ENCODE peak calls at places on chromosomes 16 and 17, in seven cellular contexts. One of them, this sample, is unnamed.

GRCh38 chr17:2215616-2216364 is 87.8 kb downstream of the SMG6 start:
- DNase-seq in A549: no peak
- DNase-seq in astrocyte of the cerebellum: peak
- DNase-seq in PC-3: no peak
- DNase-seq in AG04449: no peak
- DNase-seq in kidney epithelial cell: no peak
- DNase-seq in GM23338: peak
- DNase-seq in this sample: no peak

GRCh38 chr16:27721548-27722265 is 171.8 kb downstream of the KATNIP start:
- DNase-seq in GM23338: no peak
- DNase-seq in PC-3: no peak
- DNase-seq in astrocyte of the cerebellum: no peak
- DNase-seq in kidney epithelial cell: no peak
- DNase-seq in A549: no peak
- DNase-seq in AG04449: no peak
- DNase-seq in this sample: no peak

GRCh38 chr16:81693467-81694303 is 85.4 kb upstream of the PLCG2 start:
- DNase-seq in AG04449: no peak
- DNase-seq in GM23338: no peak
- DNase-seq in kidney epithelial cell: no peak
- DNase-seq in astrocyte of the cerebellum: no peak
- DNase-seq in A549: no peak
- DNase-seq in PC-3: no peak
- DNase-seq in this sample: no peak

GRCh38 chr16:1037023-1037933 is 35.3 kb upstream of the SSTR5 start:
- DNase-seq in kidney epithelial cell: peak
- DNase-seq in AG04449: no peak
- DNase-seq in astrocyte of the cerebellum: no peak
- DNase-seq in GM23338: peak
- DNase-seq in A549: no peak
- DNase-seq in PC-3: peak
- DNase-seq in this sample: no peak

GRCh38 chr17:35540589-35541404 is 3.3 kb upstream of the SLFN12L start:
- DNase-seq in A549: no peak
- DNase-seq in kidney epithelial cell: no peak
- DNase-seq in PC-3: peak
- DNase-seq in GM23338: no peak
- DNase-seq in astrocyte of the cerebellum: no peak
- DNase-seq in AG04449: no peak
- DNase-seq in this sample: no peak

GRCh38 chr16:2004795-2005517 is 4.7 kb downstream of the ZNF598 start:
- DNase-seq in astrocyte of the cerebellum: no peak
- DNase-seq in PC-3: no peak
- DNase-seq in A549: no peak
- DNase-seq in GM23338: no peak
- DNase-seq in kidney epithelial cell: no peak
- DNase-seq in AG04449: no peak
- DNase-seq in this sample: no peak

GRCh38 chr16:1906052-1906845 is 12.0 kb downstream of the HS3ST6 start:
- DNase-seq in astrocyte of the cerebellum: no peak
- DNase-seq in GM23338: no peak
- DNase-seq in kidney epithelial cell: no peak
- DNase-seq in PC-3: no peak
- DNase-seq in AG04449: no peak
- DNase-seq in A549: no peak
- DNase-seq in this sample: no peak

GRCh38 chr17:76493505-76494167 is 7.6 kb downstream of the RHBDF2 start:
- DNase-seq in A549: no peak
- DNase-seq in PC-3: no peak
- DNase-seq in AG04449: no peak
- DNase-seq in GM23338: no peak
- DNase-seq in astrocyte of the cerebellum: no peak
- DNase-seq in kidney epithelial cell: no peak
- DNase-seq in this sample: no peak

GRCh38 chr16:79784007-79784406 is 183.5 kb upstream of the MAF start:
- DNase-seq in kidney epithelial cell: no peak
- DNase-seq in GM23338: no peak
- DNase-seq in PC-3: no peak
- DNase-seq in A549: no peak
- DNase-seq in astrocyte of the cerebellum: no peak
- DNase-seq in AG04449: no peak
- DNase-seq in this sample: no peak

GRCh38 chr16:66696669-66697630 is at the start of gene CMTM4:
- DNase-seq in AG04449: no peak
- DNase-seq in GM23338: peak
- DNase-seq in A549: peak
- DNase-seq in kidney epithelial cell: no peak
- DNase-seq in PC-3: peak
- DNase-seq in astrocyte of the cerebellum: peak
- DNase-seq in this sample: no peak

DNA sequence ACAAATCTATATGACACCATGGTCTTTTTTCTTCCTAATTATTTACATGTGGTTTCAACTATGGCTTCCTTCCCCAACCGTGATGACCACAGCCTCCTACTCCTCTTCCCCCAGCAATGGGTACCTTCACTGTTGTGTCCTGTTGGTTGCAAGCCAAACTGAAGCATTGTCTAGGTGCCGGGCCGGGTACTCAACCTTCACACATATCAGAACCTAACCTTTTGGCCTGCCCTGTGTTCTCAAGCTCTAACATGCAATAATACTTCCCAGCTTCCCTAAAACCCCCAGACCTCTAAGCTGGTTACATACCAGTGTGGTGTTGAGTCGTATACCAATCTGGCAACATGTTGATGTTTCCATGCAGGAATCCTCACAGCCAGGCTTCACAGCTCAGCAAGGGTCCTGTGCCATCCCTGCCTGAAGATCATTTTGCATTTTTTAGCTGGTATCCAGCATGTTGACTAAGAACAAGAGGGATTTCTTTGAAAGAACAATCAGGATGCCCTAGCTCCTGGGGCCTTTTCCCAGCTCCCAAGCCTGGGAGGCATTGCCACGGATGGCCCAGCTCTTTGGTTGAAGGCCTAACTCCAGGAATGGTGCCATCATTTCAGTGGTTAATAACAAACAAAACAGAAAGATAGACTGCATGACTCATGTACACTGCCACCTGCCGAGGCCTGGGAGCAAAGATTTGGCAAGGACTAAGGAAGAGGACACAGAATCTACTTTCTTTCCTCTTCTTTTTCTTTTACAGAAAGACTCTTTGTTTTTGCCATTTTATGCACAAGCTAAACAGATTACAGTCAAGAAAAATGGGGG is 373.7 kb upstream of the SALL1 start:
- DNase-seq in A549: peak
- DNase-seq in kidney epithelial cell: no peak
- DNase-seq in GM23338: no peak
- DNase-seq in astrocyte of the cerebellum: peak
- DNase-seq in PC-3: no peak
- DNase-seq in AG04449: no peak
- DNase-seq in this sample: peak
- TF ChIP-seq CTCF in A549: peak
- TF ChIP-seq CTCF in kidney epithelial cell: peak
- TF ChIP-seq CTCF in GM23338: no peak
- TF ChIP-seq CTCF in astrocyte of the cerebellum: peak
- TF ChIP-seq CTCF in PC-3: no peak
- TF ChIP-seq CTCF in AG04449: no peak
- TF ChIP-seq CTCF in this sample: peak

DNA sequence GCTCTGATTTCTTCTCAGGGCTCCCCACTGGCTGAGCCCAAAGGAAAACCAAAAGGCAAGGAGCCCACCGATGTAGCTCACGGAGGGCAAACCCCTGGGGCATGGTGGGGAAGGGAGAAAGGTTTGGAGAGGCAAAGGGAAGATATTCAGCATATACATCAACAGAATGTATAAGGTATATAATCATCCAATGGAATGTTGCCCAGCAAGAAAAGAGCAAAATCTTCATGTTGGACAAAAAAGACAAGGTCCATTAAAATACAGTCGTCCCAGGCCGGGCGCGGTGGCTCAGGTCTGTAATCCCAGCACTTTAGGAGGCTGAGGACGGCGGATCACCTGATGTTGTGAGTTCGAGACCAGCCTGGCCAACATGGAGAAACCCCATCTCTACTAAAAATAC is 1.6 kb downstream of the CPPED1 start:
- DNase-seq in PC-3: no peak
- DNase-seq in GM23338: no peak
- DNase-seq in A549: no peak
- DNase-seq in AG04449: no peak
- DNase-seq in astrocyte of the cerebellum: no peak
- DNase-seq in kidney epithelial cell: no peak
- DNase-seq in this sample: no peak
- H3K4me3 ChIP-seq in PC-3: no peak
- H3K4me3 ChIP-seq in GM23338: no peak
- H3K4me3 ChIP-seq in A549: no peak
- H3K4me3 ChIP-seq in AG04449: peak
- H3K4me3 ChIP-seq in astrocyte of the cerebellum: no peak
- H3K4me3 ChIP-seq in kidney epithelial cell: peak
- H3K4me3 ChIP-seq in this sample: peak

GRCh38 chr16:50570808-50571598 is 22.8 kb downstream of the NKD1 start:
- DNase-seq in astrocyte of the cerebellum: no peak
- DNase-seq in A549: no peak
- DNase-seq in GM23338: no peak
- DNase-seq in PC-3: no peak
- DNase-seq in AG04449: no peak
- DNase-seq in kidney epithelial cell: no peak
- DNase-seq in this sample: no peak
- TF ChIP-seq CTCF in astrocyte of the cerebellum: no peak
- TF ChIP-seq CTCF in A549: no peak
- TF ChIP-seq CTCF in GM23338: no peak
- TF ChIP-seq CTCF in PC-3: no peak
- TF ChIP-seq CTCF in AG04449: no peak
- TF ChIP-seq CTCF in kidney epithelial cell: no peak
- TF ChIP-seq CTCF in this sample: no peak

DNA sequence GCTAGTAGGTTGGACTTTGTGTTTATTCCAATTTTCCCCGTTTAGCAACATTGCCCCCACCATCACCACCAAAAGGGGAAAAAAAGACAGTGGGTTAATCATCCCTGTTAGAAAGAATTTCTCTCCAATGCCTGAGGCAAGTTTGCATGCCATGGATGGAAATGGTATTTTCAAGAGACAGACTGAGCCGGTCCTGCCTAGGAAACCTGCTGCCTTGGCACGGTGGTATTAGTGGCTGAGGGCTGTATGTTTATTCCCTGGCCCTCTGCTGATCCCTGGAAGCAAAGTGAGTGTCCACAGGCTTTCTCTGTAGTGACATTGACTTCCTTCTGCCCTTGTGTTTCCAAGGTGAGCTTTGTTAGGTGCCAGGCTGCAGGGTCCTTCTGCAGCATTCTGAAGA is 427.0 kb upstream of the RBFOX1 start:
- DNase-seq in GM23338: no peak
- DNase-seq in kidney epithelial cell: no peak
- DNase-seq in AG04449: no peak
- DNase-seq in PC-3: no peak
- DNase-seq in A549: no peak
- DNase-seq in astrocyte of the cerebellum: no peak
- DNase-seq in this sample: no peak
- H3K4me3 ChIP-seq in GM23338: no peak
- H3K4me3 ChIP-seq in kidney epithelial cell: no peak
- H3K4me3 ChIP-seq in AG04449: no peak
- H3K4me3 ChIP-seq in PC-3: no peak
- H3K4me3 ChIP-seq in A549: no peak
- H3K4me3 ChIP-seq in astrocyte of the cerebellum: no peak
- H3K4me3 ChIP-seq in this sample: no peak

GRCh38 chr17:40501499-40501911 is at the start of gene TNS4:
- DNase-seq in kidney epithelial cell: no peak
- DNase-seq in A549: no peak
- DNase-seq in AG04449: no peak
- DNase-seq in astrocyte of the cerebellum: no peak
- DNase-seq in PC-3: peak
- DNase-seq in GM23338: no peak
- DNase-seq in this sample: no peak

GRCh38 chr17:40500709-40501108 is 714 bp downstream of the TNS4 start:
- DNase-seq in PC-3: no peak
- DNase-seq in AG04449: no peak
- DNase-seq in GM23338: no peak
- DNase-seq in kidney epithelial cell: no peak
- DNase-seq in astrocyte of the cerebellum: no peak
- DNase-seq in A549: no peak
- DNase-seq in this sample: no peak

GRCh38 chr17:40500190-40500589 is 1.2 kb downstream of the TNS4 start:
- DNase-seq in AG04449: no peak
- DNase-seq in astrocyte of the cerebellum: no peak
- DNase-seq in GM23338: no peak
- DNase-seq in kidney epithelial cell: no peak
- DNase-seq in A549: no peak
- DNase-seq in PC-3: no peak
- DNase-seq in this sample: no peak

GRCh38 chr17:40498281-40499084 is 2.9 kb downstream of the TNS4 start:
- DNase-seq in astrocyte of the cerebellum: no peak
- DNase-seq in GM23338: no peak
- DNase-seq in AG04449: no peak
- DNase-seq in A549: no peak
- DNase-seq in kidney epithelial cell: no peak
- DNase-seq in PC-3: no peak
- DNase-seq in this sample: peak

GRCh38 chr17:40499551-40500189 is 1.8 kb downstream of the TNS4 start:
- DNase-seq in A549: peak
- DNase-seq in astrocyte of the cerebellum: no peak
- DNase-seq in kidney epithelial cell: no peak
- DNase-seq in AG04449: no peak
- DNase-seq in PC-3: peak
- DNase-seq in GM23338: peak
- DNase-seq in this sample: no peak
- TF ChIP-seq CTCF in A549: no peak
- TF ChIP-seq CTCF in astrocyte of the cerebellum: no peak
- TF ChIP-seq CTCF in kidney epithelial cell: no peak
- TF ChIP-seq CTCF in AG04449: no peak
- TF ChIP-seq CTCF in PC-3: no peak
- TF ChIP-seq CTCF in GM23338: peak
- TF ChIP-seq CTCF in this sample: peak

This sample was measured in epithelial cell of proximal tubule.